ENCODE peak calls at places on chromosomes 12 and 14, in four cellular contexts. One of them, this sample, is unnamed.

GRCh38 chr12:47276253-47277070 is 196.7 kb upstream of the AMIGO2 start:
- DNase-seq in foreskin fibroblast: peak; percentile 54
- DNase-seq in sigmoid colon: no peak
- DNase-seq in ovary: no peak
- DNase-seq in this sample: no peak

GRCh38 chr12:52343550-52343949 is 22.4 kb upstream of the KRT83 start:
- DNase-seq in foreskin fibroblast: no peak
- DNase-seq in sigmoid colon: no peak
- DNase-seq in ovary: no peak
- DNase-seq in this sample: no peak

GRCh38 chr14:92516966-92517350 is 3.4 kb downstream of the RIN3 start:
- DNase-seq in foreskin fibroblast: no peak
- DNase-seq in sigmoid colon: peak; percentile 42
- DNase-seq in ovary: no peak
- DNase-seq in this sample: no peak

GRCh38 chr12:75212072-75212471 is 2.4 kb upstream of the KCNC2 start:
- DNase-seq in foreskin fibroblast: no peak
- DNase-seq in sigmoid colon: no peak
- DNase-seq in ovary: no peak
- DNase-seq in this sample: no peak

GRCh38 chr14:36281309-36281708 is 39.1 kb downstream of the MBIP start:
- DNase-seq in foreskin fibroblast: no peak
- DNase-seq in sigmoid colon: no peak
- DNase-seq in ovary: no peak
- DNase-seq in this sample: no peak

GRCh38 chr14:72451081-72451972 is 442.6 kb downstream of the DPF3 start:
- DNase-seq in foreskin fibroblast: no peak
- DNase-seq in sigmoid colon: no peak
- DNase-seq in ovary: no peak
- DNase-seq in this sample: no peak

GRCh38 chr14:71721791-71722190 is 210.4 kb upstream of the RGS6 start:
- DNase-seq in foreskin fibroblast: no peak
- DNase-seq in sigmoid colon: no peak
- DNase-seq in ovary: no peak
- DNase-seq in this sample: peak; percentile 30

GRCh38 chr12:49507139-49507538 is 31.7 kb upstream of the KCNH3 start:
- DNase-seq in foreskin fibroblast: peak; percentile 91
- DNase-seq in sigmoid colon: no peak
- DNase-seq in ovary: no peak
- DNase-seq in this sample: no peak

GRCh38 chr14:90402009-90402408 is 5.2 kb downstream of the CALM1 start:
- DNase-seq in foreskin fibroblast: no peak
- DNase-seq in sigmoid colon: no peak
- DNase-seq in ovary: no peak
- DNase-seq in this sample: no peak

GRCh38 chr12:55737581-55738112 is 5.3 kb upstream of the GDF11 start:
- DNase-seq in foreskin fibroblast: peak; percentile 42
- DNase-seq in sigmoid colon: peak; percentile 25
- DNase-seq in ovary: no peak
- DNase-seq in this sample: no peak

GRCh38 chr14:50173891-50174290 is 57.5 kb downstream of the SOS2 start:
- DNase-seq in foreskin fibroblast: peak; percentile 6
- DNase-seq in sigmoid colon: no peak
- DNase-seq in ovary: no peak
- DNase-seq in this sample: no peak

GRCh38 chr12:77372026-77372425 is 306.7 kb upstream of the E2F7 start:
- DNase-seq in foreskin fibroblast: peak; percentile 63
- DNase-seq in sigmoid colon: no peak
- DNase-seq in ovary: no peak
- DNase-seq in this sample: no peak

GRCh38 chr12:48279601-48280000 is 71.1 kb downstream of the ZNF641 start:
- DNase-seq in foreskin fibroblast: no peak
- DNase-seq in sigmoid colon: no peak
- DNase-seq in ovary: no peak
- DNase-seq in this sample: no peak

GRCh38 chr12:129675947-129676346 is 227.9 kb downstream of the TMEM132D start:
- DNase-seq in foreskin fibroblast: no peak
- DNase-seq in sigmoid colon: no peak
- DNase-seq in ovary: no peak
- DNase-seq in this sample: no peak

GRCh38 chr12:118548887-118549286 is 172.5 kb downstream of the SUDS3 start:
- DNase-seq in foreskin fibroblast: no peak
- DNase-seq in sigmoid colon: no peak
- DNase-seq in ovary: no peak
- DNase-seq in this sample: no peak

GRCh38 chr12:28248555-28249127 is 58.4 kb downstream of the CCDC91 start:
- DNase-seq in foreskin fibroblast: no peak
- DNase-seq in sigmoid colon: no peak
- DNase-seq in ovary: no peak
- DNase-seq in this sample: no peak

GRCh38 chr14:66330218-66330617 is 156.0 kb upstream of the CCDC196 start:
- DNase-seq in foreskin fibroblast: no peak
- DNase-seq in sigmoid colon: no peak
- DNase-seq in ovary: no peak
- DNase-seq in this sample: no peak

GRCh38 chr12:77847060-77847541 is 16.4 kb downstream of the NAV3 start:
- DNase-seq in foreskin fibroblast: peak; percentile 67
- DNase-seq in sigmoid colon: no peak
- DNase-seq in ovary: no peak
- DNase-seq in this sample: no peak

GRCh38 chr12:44847888-44848770 is 28.0 kb downstream of the NELL2 start:
- DNase-seq in foreskin fibroblast: no peak
- DNase-seq in sigmoid colon: no peak
- DNase-seq in ovary: no peak
- DNase-seq in this sample: no peak

GRCh38 chr14:96158735-96159134 is 45.9 kb upstream of the BDKRB2 start:
- DNase-seq in foreskin fibroblast: no peak
- DNase-seq in sigmoid colon: no peak
- DNase-seq in ovary: no peak
- DNase-seq in this sample: no peak

GRCh38 chr14:29805415-29806123 is 122.1 kb downstream of the PRKD1 start:
- DNase-seq in foreskin fibroblast: peak; percentile 94
- DNase-seq in sigmoid colon: peak; percentile 75
- DNase-seq in ovary: peak; percentile 73
- DNase-seq in this sample: peak; percentile 80

GRCh38 chr14:49865431-49865859 is 12.9 kb upstream of the NEMF start:
- DNase-seq in foreskin fibroblast: peak; percentile 90
- DNase-seq in sigmoid colon: peak; percentile 85
- DNase-seq in ovary: peak; percentile 80
- DNase-seq in this sample: peak; percentile 80

GRCh38 chr12:121918679-121919038 is 267 bp downstream of the CFAP251 start:
- DNase-seq in foreskin fibroblast: no peak
- DNase-seq in sigmoid colon: no peak
- DNase-seq in ovary: no peak
- DNase-seq in this sample: no peak

GRCh38 chr14:99937475-99938244 is 127.6 kb upstream of the EVL start:
- DNase-seq in foreskin fibroblast: no peak
- DNase-seq in sigmoid colon: no peak
- DNase-seq in ovary: no peak
- DNase-seq in this sample: no peak

GRCh38 chr12:116864371-116865160 is 16.7 kb downstream of the HRK start:
- DNase-seq in foreskin fibroblast: peak; percentile 77
- DNase-seq in sigmoid colon: no peak
- DNase-seq in ovary: no peak
- DNase-seq in this sample: no peak

GRCh38 chr12:131035268-131035681 is 81.6 kb downstream of the ADGRD1 start:
- DNase-seq in foreskin fibroblast: no peak
- DNase-seq in sigmoid colon: no peak
- DNase-seq in ovary: no peak
- DNase-seq in this sample: no peak

GRCh38 chr14:32080001-32080510 is 3.0 kb downstream of the ARHGAP5 start:
- DNase-seq in foreskin fibroblast: no peak
- DNase-seq in sigmoid colon: no peak
- DNase-seq in ovary: no peak
- DNase-seq in this sample: no peak
- H3K4me3 ChIP-seq in foreskin fibroblast: no peak overlapping the region
- H3K4me3 ChIP-seq in sigmoid colon: no peak overlapping the region
- H3K4me3 ChIP-seq in ovary: no peak overlapping the region
- H3K4me3 ChIP-seq in this sample: no peak overlapping the region

GRCh38 chr12:32589165-32589891 is 89.8 kb upstream of the DNM1L start:
- DNase-seq in foreskin fibroblast: no peak
- DNase-seq in sigmoid colon: no peak
- DNase-seq in ovary: no peak
- DNase-seq in this sample: no peak

GRCh38 chr12:32587536-32588346 is 91.4 kb upstream of the DNM1L start:
- DNase-seq in foreskin fibroblast: no peak
- DNase-seq in sigmoid colon: no peak
- DNase-seq in ovary: no peak
- DNase-seq in this sample: no peak

GRCh38 chr12:32586390-32586789 is 92.7 kb upstream of the DNM1L start:
- DNase-seq in foreskin fibroblast: peak; percentile 82
- DNase-seq in sigmoid colon: no peak
- DNase-seq in ovary: no peak
- DNase-seq in this sample: no peak

GRCh38 chr12:32585680-32586079 is 93.4 kb upstream of the DNM1L start:
- DNase-seq in foreskin fibroblast: no peak
- DNase-seq in sigmoid colon: no peak
- DNase-seq in ovary: no peak
- DNase-seq in this sample: no peak

DNA sequence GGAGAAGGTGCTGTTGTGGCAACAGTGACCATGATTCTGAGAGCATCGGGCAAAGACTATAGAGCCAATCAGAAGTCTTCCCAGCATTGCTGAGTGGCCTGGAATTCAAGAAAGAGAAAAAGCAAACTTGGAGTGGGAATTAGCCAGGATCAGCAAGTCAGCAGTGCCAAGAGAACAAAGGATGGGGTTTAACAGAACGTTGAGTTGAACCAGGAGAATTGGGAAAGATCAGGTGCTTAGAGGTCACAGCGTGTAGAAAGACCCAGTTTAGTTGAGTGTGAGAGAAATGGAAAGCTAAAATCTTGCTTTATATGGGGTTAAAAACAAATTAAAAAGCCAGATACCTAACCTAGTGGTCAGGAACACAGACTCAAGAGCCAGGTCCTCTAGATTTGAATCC is 90.5 kb upstream of the DNM1L start:
- DNase-seq in foreskin fibroblast: no peak
- DNase-seq in sigmoid colon: no peak
- DNase-seq in ovary: no peak
- DNase-seq in this sample: no peak
- H3K4me3 ChIP-seq in foreskin fibroblast: no peak overlapping the region
- H3K4me3 ChIP-seq in sigmoid colon: no peak overlapping the region
- H3K4me3 ChIP-seq in ovary: no peak overlapping the region
- H3K4me3 ChIP-seq in this sample: no peak overlapping the region

DNA sequence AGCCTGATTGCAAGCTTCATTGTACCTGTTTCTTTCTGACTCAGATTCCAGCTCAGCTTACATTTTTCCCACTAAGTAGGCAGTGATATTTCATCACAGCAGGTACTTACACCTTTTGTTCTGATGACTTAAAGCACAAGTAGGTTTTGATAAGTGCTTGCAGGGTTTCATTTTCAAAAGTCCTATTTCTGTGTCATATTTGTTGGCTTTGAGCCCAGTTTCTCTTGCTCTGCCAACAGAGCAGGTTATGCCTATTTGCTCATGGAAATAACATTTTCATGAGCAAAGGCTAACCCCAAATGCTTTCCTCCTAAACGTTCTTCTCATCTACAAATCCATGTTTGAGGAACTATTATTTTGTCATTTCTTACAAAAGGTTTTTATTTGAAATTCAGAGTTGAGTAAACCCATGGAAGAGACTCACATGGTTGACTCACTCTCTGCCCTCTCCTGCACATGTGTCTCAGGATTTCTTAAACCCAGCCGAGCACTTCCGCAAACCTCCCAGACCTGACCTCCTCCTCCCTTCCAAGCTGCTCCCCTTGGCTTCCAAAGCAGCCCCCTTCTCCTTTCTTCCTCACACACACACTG is 12.3 kb upstream of the LTA4H start:
- DNase-seq in foreskin fibroblast: peak; percentile 71
- DNase-seq in sigmoid colon: peak; percentile 71
- DNase-seq in ovary: no peak
- DNase-seq in this sample: no peak
- H3K4me3 ChIP-seq in foreskin fibroblast: no peak overlapping the region
- H3K4me3 ChIP-seq in sigmoid colon: no peak overlapping the region
- H3K4me3 ChIP-seq in ovary: no peak overlapping the region
- H3K4me3 ChIP-seq in this sample: no peak overlapping the region

GRCh38 chr14:81534510-81535074 is 939 bp upstream of the SEL1L start:
- DNase-seq in foreskin fibroblast: no peak
- DNase-seq in sigmoid colon: no peak
- DNase-seq in ovary: no peak
- DNase-seq in this sample: no peak
- H3K4me3 ChIP-seq in foreskin fibroblast: no peak overlapping the region
- H3K4me3 ChIP-seq in sigmoid colon: no peak overlapping the region
- H3K4me3 ChIP-seq in ovary: no peak overlapping the region
- H3K4me3 ChIP-seq in this sample: no peak overlapping the region

DNA sequence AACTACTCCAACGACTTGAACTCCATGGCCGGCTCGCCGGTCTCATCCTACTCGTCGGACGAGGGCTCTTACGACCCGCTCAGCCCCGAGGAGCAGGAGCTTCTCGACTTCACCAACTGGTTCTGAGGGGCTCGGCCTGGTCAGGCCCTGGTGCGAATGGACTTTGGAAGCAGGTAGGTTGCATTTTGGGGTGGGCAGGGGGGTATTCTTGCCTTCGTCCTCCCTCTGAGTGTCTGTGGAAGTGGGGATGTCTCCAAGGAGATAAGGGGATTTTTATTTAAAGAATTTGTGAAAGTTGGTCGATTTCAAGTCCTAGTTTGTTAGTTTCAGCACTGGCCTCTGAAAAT is 1.3 kb downstream of the ASCL1 start:
- DNase-seq in foreskin fibroblast: no peak
- DNase-seq in sigmoid colon: no peak
- DNase-seq in ovary: no peak
- DNase-seq in this sample: no peak
- H3K4me3 ChIP-seq in foreskin fibroblast: peak overlapping the region; percentile 27
- H3K4me3 ChIP-seq in sigmoid colon: peak overlapping the region; percentile 49
- H3K4me3 ChIP-seq in ovary: no peak overlapping the region
- H3K4me3 ChIP-seq in this sample: peak overlapping the region; percentile 48

GRCh38 chr14:24677956-24678355 is 44.0 kb upstream of the GZMB start:
- DNase-seq in foreskin fibroblast: no peak
- DNase-seq in sigmoid colon: no peak
- DNase-seq in ovary: no peak
- DNase-seq in this sample: no peak

GRCh38 chr14:24670594-24670993 is 36.6 kb upstream of the GZMB start:
- DNase-seq in foreskin fibroblast: no peak
- DNase-seq in sigmoid colon: no peak
- DNase-seq in ovary: no peak
- DNase-seq in this sample: no peak

GRCh38 chr14:24674204-24674970 is 40.4 kb upstream of the GZMB start:
- DNase-seq in foreskin fibroblast: no peak
- DNase-seq in sigmoid colon: no peak
- DNase-seq in ovary: no peak
- DNase-seq in this sample: no peak

GRCh38 chr14:24673534-24674203 is 39.7 kb upstream of the GZMB start:
- DNase-seq in foreskin fibroblast: no peak
- DNase-seq in sigmoid colon: no peak
- DNase-seq in ovary: no peak
- DNase-seq in this sample: no peak

DNA sequence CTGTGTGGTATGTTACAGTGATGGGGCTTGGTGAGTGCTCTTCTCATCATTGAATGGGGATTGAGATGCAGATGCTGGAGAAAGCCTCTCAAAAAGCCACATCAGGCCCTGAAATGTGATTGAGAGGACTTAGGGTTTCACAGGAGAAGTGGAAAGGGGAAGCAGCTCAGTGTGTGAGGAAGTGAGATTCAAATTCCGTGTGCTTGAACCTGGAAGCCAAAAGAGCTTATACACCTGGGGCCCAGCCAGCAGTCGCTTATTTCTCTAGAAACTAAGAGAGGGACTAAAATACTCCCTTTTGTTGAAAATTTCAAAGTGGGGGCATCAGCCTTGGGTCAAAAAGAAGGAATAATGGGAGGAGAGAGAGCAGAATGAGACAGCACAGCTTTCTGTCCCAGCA is 39.1 kb upstream of the GZMB start:
- DNase-seq in foreskin fibroblast: no peak
- DNase-seq in sigmoid colon: no peak
- DNase-seq in ovary: no peak
- DNase-seq in this sample: no peak
- H3K4me3 ChIP-seq in foreskin fibroblast: no peak overlapping the region
- H3K4me3 ChIP-seq in sigmoid colon: no peak overlapping the region
- H3K4me3 ChIP-seq in ovary: no peak overlapping the region
- H3K4me3 ChIP-seq in this sample: no peak overlapping the region